ENCODE peak calls at places on chromosomes 16 and 17, in eight cellular contexts. L is AG08395; R is thoracic aorta; J is T-cell; H is stimulated activated CD8-positive, alpha-beta memory T cell treated with anti-CD3 and anti-CD28 coated beads, Interleukin-12 subunit alpha, Interleukin-12 subunit beta, amount 100 ng/mL, for 1 hour; G is uterus; I is hepatic stellate cell; U is T-helper 1 cell. P is an unnamed sample.
A peak's percentile ranks its signal among the peaks of the same experiment; 100 is the strongest.

GRCh38 chr17:49024523-49024922 is 27.3 kb downstream of the IGF2BP1 start:
- DNase-seq in L (no peak), J (no peak), G (no peak), H (no peak), R (no peak), I (no peak), U (no peak), P (no peak)

GRCh38 chr17:67400193-67400592 is 23.1 kb downstream of the PITPNC1 start:
- DNase-seq in G (no peak), L (no peak), I (no peak), H (no peak), R (no peak), U (no peak), J (no peak), P (no peak)

GRCh38 chr16:1656808-1657617 is 21.1 kb upstream of the JPT2 start:
- DNase-seq in R (no peak), G (no peak), L (no peak), U (no peak), H (no peak), J (no peak), I (no peak), P (no peak)

GRCh38 chr17:7477392-7478275 is 1.8 kb downstream of the ZBTB4 start:
- DNase-seq in I (peak; percentile 96), R (no peak), U (no peak), G (no peak), H (peak; percentile 19), L (peak; percentile 86), J (peak; percentile 37), P (no peak)

GRCh38 chr17:32487460-32488176 is 825 bp downstream of the CDK5R1 start:
- DNase-seq in J (no peak), I (peak; percentile 47), L (peak; percentile 26), R (no peak), H (no peak), G (no peak), U (no peak), P (no peak)

GRCh38 chr16:19844945-19845641 is 39.6 kb downstream of the GPRC5B start:
- DNase-seq in U (no peak), H (no peak), L (peak; percentile 89), R (no peak), I (peak; percentile 49), J (no peak), G (peak; percentile 43), P (no peak)

GRCh38 chr16:51853586-51853985 is 693.4 kb downstream of the TOX3 start:
- DNase-seq in I (no peak), U (no peak), L (no peak), G (no peak), R (no peak), H (no peak), J (no peak), P (no peak)

GRCh38 chr17:8556074-8556473 is 74.5 kb downstream of the MYH10 start:
- DNase-seq in L (no peak), U (no peak), G (no peak), H (no peak), R (peak; percentile 23), I (no peak), J (no peak), P (no peak)

GRCh38 chr17:17567114-17567513 is 24.4 kb downstream of the PEMT start:
- DNase-seq in U (no peak), J (no peak), I (no peak), R (no peak), G (no peak), H (no peak), L (no peak), P (no peak)

GRCh38 chr17:63035271-63035670 is 69.2 kb downstream of the TANC2 start:
- DNase-seq in H (no peak), L (peak; percentile 4), R (no peak), I (no peak), U (no peak), G (no peak), J (no peak), P (no peak)

GRCh38 chr16:23833960-23834685 is 1.7 kb upstream of the PRKCB start:
- DNase-seq in I (no peak), L (no peak), H (no peak), J (no peak), G (no peak), U (no peak), R (no peak), P (no peak)

GRCh38 chr16:86850675-86851074 is 272.3 kb downstream of the FOXL1 start:
- DNase-seq in R (no peak), L (no peak), J (no peak), I (no peak), G (no peak), U (no peak), H (no peak), P (no peak)

GRCh38 chr17:1030684-1031557 is 34.0 kb downstream of the TIMM22 start:
- DNase-seq in L (peak; percentile 25), U (no peak), G (peak; percentile 42), R (no peak), I (no peak), J (no peak), H (no peak), P (no peak)

GRCh38 chr17:50360716-50361115 is 12.3 kb downstream of the MRPL27 start:
- DNase-seq in R (no peak), H (no peak), J (no peak), U (no peak), I (no peak), L (no peak), G (no peak), P (no peak)

GRCh38 chr16:10386517-10387377 is 886 bp downstream of the ATF7IP2 start:
- DNase-seq in H (no peak), J (no peak), U (no peak), L (no peak), R (no peak), G (no peak), I (no peak), P (no peak)

GRCh38 chr16:22250522-22250921 is 44.4 kb downstream of the EEF2K start:
- DNase-seq in H (no peak), J (no peak), L (no peak), I (no peak), R (no peak), G (no peak), U (no peak), P (no peak)

GRCh38 chr16:84881702-84882521 is 62.1 kb downstream of the CRISPLD2 start:
- DNase-seq in R (peak; percentile 15), I (peak; percentile 88), L (peak; percentile 96), H (no peak), J (no peak), G (peak; percentile 73), U (no peak), P (no peak)

GRCh38 chr17:2068589-2069051 is 13.7 kb downstream of the HIC1 start:
- DNase-seq in J (no peak), I (no peak), G (peak; percentile 52), H (no peak), L (no peak), R (no peak), U (no peak), P (no peak)

GRCh38 chr16:75471723-75472634 is 7.5 kb upstream of the TMEM170A start:
- DNase-seq in R (no peak), I (peak; percentile 87), L (peak; percentile 89), J (no peak), G (peak; percentile 61), H (no peak), U (no peak), P (peak; percentile 7)

GRCh38 chr17:7445011-7445927 is at the start of gene CHRNB1:
- DNase-seq in L (peak; percentile 66), R (no peak), I (peak; percentile 77), G (peak; percentile 60), U (no peak), J (no peak), H (no peak), P (no peak)

GRCh38 chr16:49021136-49021535 is 260.5 kb downstream of the CBLN1 start:
- DNase-seq in J (no peak), G (peak; percentile 47), I (no peak), L (peak; percentile 48), H (no peak), R (no peak), U (no peak), P (no peak)

GRCh38 chr16:51409001-51409675 is 258.1 kb upstream of the SALL1 start:
- DNase-seq in R (no peak), L (peak; percentile 43), I (no peak), G (peak; percentile 74), H (no peak), J (no peak), U (no peak), P (no peak)

GRCh38 chr16:72837846-72838661 is 209.9 kb downstream of the ZFHX3 start:
- DNase-seq in L (no peak), R (no peak), I (no peak), H (no peak), U (no peak), G (no peak), J (no peak), P (no peak)

GRCh38 chr17:28758411-28759121 is 14.8 kb downstream of the TRAF4 start:
- DNase-seq in J (no peak), H (no peak), L (no peak), I (no peak), U (no peak), R (no peak), G (no peak), P (no peak)

GRCh38 chr17:74987909-74988711 is 678 bp downstream of the CDR2L start:
- DNase-seq in L (peak; percentile 73), R (peak; percentile 53), H (no peak), U (peak; percentile 17), J (no peak), G (peak; percentile 93), I (peak; percentile 78), P (no peak)

GRCh38 chr16:31186930-31187807 is 7.2 kb downstream of the FUS start:
- DNase-seq in U (no peak), L (no peak), I (no peak), H (no peak), J (no peak), R (no peak), G (no peak), P (no peak)

GRCh38 chr17:48310748-48311213 is 119.2 kb downstream of the SKAP1 start:
- DNase-seq in J (no peak), U (no peak), I (no peak), L (no peak), H (no peak), G (no peak), R (no peak), P (no peak)

GRCh38 chr16:10314811-10315210 is 71.0 kb upstream of the ATF7IP2 start:
- DNase-seq in U (no peak), J (no peak), I (no peak), H (no peak), G (no peak), L (no peak), R (no peak), P (no peak)

GRCh38 chr16:89507219-89507833 is 877 bp upstream of the SPG7 start:
- DNase-seq in I (no peak), H (no peak), G (no peak), U (no peak), L (no peak), R (no peak), J (no peak), P (no peak)

GRCh38 chr16:51161440-51162195 is 10.5 kb upstream of the SALL1 start:
- DNase-seq in R (no peak), L (peak; percentile 36), I (no peak), U (no peak), H (no peak), G (no peak), J (no peak), P (no peak)

GRCh38 chr16:66898207-66898606 is 17.9 kb downstream of the PDP2 start:
- DNase-seq in I (peak; percentile 65), H (no peak), J (no peak), R (peak; percentile 60), U (no peak), G (no peak), L (peak; percentile 38), P (no peak)

GRCh38 chr17:39144414-39144813 is 7.0 kb downstream of the PLXDC1 start:
- DNase-seq in U (no peak), J (no peak), I (no peak), H (no peak), G (peak; percentile 92), R (no peak), L (peak; percentile 62), P (no peak)

GRCh38 chr17:78147315-78147998 is 1.3 kb downstream of the C17orf99 start:
- DNase-seq in R (no peak), H (no peak), U (no peak), J (no peak), I (no peak), G (no peak), L (no peak), P (no peak)

GRCh38 chr16:8677481-8677880 is 3.1 kb downstream of the ABAT start:
- DNase-seq in J (no peak), G (no peak), I (no peak), H (no peak), U (no peak), R (no peak), L (peak; percentile 45), P (no peak)